ENCODE peak calls at places on chromosomes 5 and 9, in ten cellular contexts. C is SK-N-SH; T is upper lobe of right lung; J is putamen; Q is progenitor cell of endocrine pancreas; L is chondrocyte; H is fibroblast of the aortic adventitia; P is central memory CD4-positive, alpha-beta T cell; F is cardiac fibroblast; U is stimulated activated naive CD4-positive, alpha-beta T cell. O is an unnamed sample.

GRCh38 chr9:104177003-104177611 is 83.0 kb downstream of the SMC2 start:
- DNase-seq in C (no peak), T (no peak), J (no peak), Q (no peak), L (no peak), H (peak; percentile 66), P (no peak), F (peak; percentile 26), U (no peak), O (no peak)

GRCh38 chr9:7071916-7072315 is 314.1 kb downstream of the KDM4C start:
- DNase-seq in C (no peak), T (no peak), J (no peak), Q (no peak), L (no peak), H (no peak), P (no peak), F (no peak), U (no peak), O (no peak)

GRCh38 chr9:71620806-71621205 is 147.5 kb downstream of the CEMIP2 start:
- DNase-seq in C (no peak), T (no peak), J (peak; percentile 30), Q (no peak), L (no peak), H (no peak), P (no peak), F (no peak), U (no peak), O (no peak)

GRCh38 chr9:19493845-19494244 is 85.0 kb downstream of the ACER2 start:
- DNase-seq in C (no peak), T (no peak), J (no peak), Q (no peak), L (no peak), H (no peak), P (no peak), F (no peak), U (no peak), O (no peak)

GRCh38 chr9:17204611-17205165 is 69.8 kb downstream of the CNTLN start:
- DNase-seq in C (no peak), T (no peak), J (no peak), Q (no peak), L (no peak), H (no peak), P (no peak), F (peak; percentile 4), U (no peak), O (no peak)

GRCh38 chr5:884345-885126 is 8.1 kb downstream of the BRD9 start:
- DNase-seq in C (peak; percentile 28), T (no peak), J (no peak), Q (no peak), L (peak; percentile 82), H (no peak), P (no peak), F (no peak), U (no peak), O (no peak)

GRCh38 chr9:1676771-1677170 is 338.4 kb upstream of the SMARCA2 start:
- DNase-seq in C (no peak), T (no peak), J (no peak), Q (no peak), L (no peak), H (no peak), P (no peak), F (no peak), U (no peak), O (no peak)

GRCh38 chr9:109730228-109730627 is 49.8 kb upstream of the PALM2AKAP2 start:
- DNase-seq in C (no peak), T (no peak), J (no peak), Q (no peak), L (no peak), H (peak; percentile 7), P (no peak), F (peak; percentile 17), U (no peak), O (no peak)

GRCh38 chr5:132302413-132302812 is 8.2 kb downstream of the SLC22A4 start:
- DNase-seq in C (no peak), T (no peak), J (no peak), Q (no peak), L (no peak), H (no peak), P (no peak), F (no peak), U (no peak), O (no peak)

GRCh38 chr5:147452137-147452838 is 57.6 kb downstream of the DPYSL3 start:
- DNase-seq in C (peak; percentile 20), T (no peak), J (no peak), Q (no peak), L (no peak), H (no peak), P (no peak), F (no peak), U (no peak), O (no peak)

GRCh38 chr9:115944166-115944948 is 209.2 kb upstream of the PAPPA start:
- DNase-seq in C (no peak), T (peak; percentile 75), J (peak; percentile 3), Q (no peak), L (no peak), H (peak; percentile 100), P (no peak), F (peak; percentile 100), U (no peak), O (peak; percentile 100)

GRCh38 chr5:51279983-51280382 is 103.3 kb upstream of the ISL1 start:
- DNase-seq in C (peak; percentile 47), T (no peak), J (no peak), Q (no peak), L (no peak), H (no peak), P (no peak), F (peak; percentile 0), U (no peak), O (peak; percentile 1)

GRCh38 chr9:128503870-128504269 is 649 bp upstream of the GLE1 start:
- DNase-seq in C (peak; percentile 49), T (peak; percentile 55), J (no peak), Q (no peak), L (peak; percentile 13), H (no peak), P (no peak), F (peak; percentile 28), U (no peak), O (peak; percentile 2)

GRCh38 chr5:72363146-72363802 is 43.1 kb downstream of the PTCD2 start:
- DNase-seq in C (no peak), T (no peak), J (peak; percentile 80), Q (no peak), L (no peak), H (peak; percentile 86), P (no peak), F (peak; percentile 76), U (no peak), O (peak; percentile 64)

GRCh38 chr5:66406761-66407289 is 189.4 kb upstream of the MAST4 start:
- DNase-seq in C (no peak), T (no peak), J (no peak), Q (no peak), L (no peak), H (no peak), P (no peak), F (no peak), U (no peak), O (no peak)

GRCh38 chr9:33858346-33858869 is 41.4 kb downstream of the UBE2R2 start:
- DNase-seq in C (no peak), T (no peak), J (no peak), Q (no peak), L (no peak), H (no peak), P (no peak), F (no peak), U (no peak), O (peak; percentile 15)

GRCh38 chr9:10130061-10130675 is 482.6 kb downstream of the PTPRD start:
- DNase-seq in C (no peak), T (no peak), J (no peak), Q (no peak), L (no peak), H (peak; percentile 72), P (no peak), F (no peak), U (no peak), O (peak; percentile 30)

GRCh38 chr5:14675865-14676300 is 11.4 kb downstream of the OTULIN start:
- DNase-seq in C (peak; percentile 33), T (no peak), J (no peak), Q (no peak), L (no peak), H (no peak), P (peak; percentile 28), F (no peak), U (no peak), O (peak; percentile 36)

GRCh38 chr5:63233906-63234305 is 655.3 kb downstream of the LRRC70 start:
- DNase-seq in C (no peak), T (no peak), J (peak; percentile 13), Q (no peak), L (no peak), H (peak; percentile 67), P (no peak), F (peak; percentile 75), U (no peak), O (no peak)

GRCh38 chr5:41413067-41413466 is 97.3 kb downstream of the PLCXD3 start:
- DNase-seq in C (no peak), T (no peak), J (no peak), Q (no peak), L (no peak), H (peak; percentile 38), P (no peak), F (no peak), U (no peak), O (peak; percentile 7)

GRCh38 chr5:71810456-71811181 is 91.5 kb downstream of the CARTPT start:
- DNase-seq in C (no peak), T (no peak), J (no peak), Q (no peak), L (no peak), H (no peak), P (no peak), F (no peak), U (no peak), O (no peak)

GRCh38 chr5:58844395-58844794 is 261.5 kb downstream of the RAB3C start:
- DNase-seq in C (no peak), T (no peak), J (no peak), Q (no peak), L (no peak), H (no peak), P (no peak), F (no peak), U (no peak), O (no peak)

GRCh38 chr9:2621678-2622360 is at the start of gene VLDLR:
- DNase-seq in C (peak; percentile 90), T (no peak), J (peak; percentile 64), Q (peak; percentile 34), L (peak; percentile 94), H (peak; percentile 34), P (no peak), F (peak; percentile 33), U (no peak), O (peak; percentile 20)

GRCh38 chr9:14079440-14079839 is 234.5 kb downstream of the NFIB start:
- DNase-seq in C (no peak), T (no peak), J (no peak), Q (no peak), L (no peak), H (no peak), P (no peak), F (no peak), U (no peak), O (no peak)

GRCh38 chr9:136372561-136373299 is 739 bp downstream of the CARD9 start:
- DNase-seq in C (peak; percentile 84), T (peak; percentile 89), J (no peak), Q (no peak), L (no peak), H (peak; percentile 67), P (no peak), F (peak; percentile 80), U (no peak), O (peak; percentile 83)

GRCh38 chr5:51651476-51651875 is 268.2 kb downstream of the ISL1 start:
- DNase-seq in C (no peak), T (no peak), J (no peak), Q (no peak), L (no peak), H (no peak), P (no peak), F (peak; percentile 3), U (no peak), O (peak; percentile 40)

GRCh38 chr5:801472-801871 is 16.9 kb upstream of the ZDHHC11B start:
- DNase-seq in C (no peak), T (no peak), J (no peak), Q (no peak), L (no peak), H (no peak), P (no peak), F (no peak), U (no peak), O (no peak)

GRCh38 chr9:92506184-92506857 is 24.0 kb upstream of the ASPN start:
- DNase-seq in C (no peak), T (no peak), J (no peak), Q (no peak), L (no peak), H (peak; percentile 100), P (no peak), F (peak; percentile 94), U (no peak), O (peak; percentile 54)